ENCODE peak calls at places on chromosomes 11 and 22, in eight cellular contexts. F is adrenal gland, P is ovary, Y is suprapubic skin, Q is HCT116, T is tibial nerve, O is A549, E is HepG2. L is an unnamed sample.

GRCh38 chr11:79237676-79238075 is 203.2 kb downstream of the TENM4 start:
- DNase-seq in F (no peak), P (no peak), Y (no peak), Q (no peak), T (no peak), O (no peak), E (no peak), L (no peak)

GRCh38 chr11:1889941-1890855 is 1.5 kb downstream of the PRR33 start:
- DNase-seq in F (no peak), P (no peak), Y (no peak), Q (no peak), T (no peak), O (no peak), E (no peak), L (no peak)

GRCh38 chr11:65739022-65739421 is 18.4 kb upstream of the RNASEH2C start:
- DNase-seq in F (no peak), P (no peak), Y (no peak), Q (no peak), T (no peak), O (no peak), E (no peak), L (no peak)

GRCh38 chr11:57899378-57899777 is 124.3 kb upstream of the OR9Q1 start:
- DNase-seq in F (no peak), P (no peak), Y (no peak), Q (no peak), T (no peak), O (no peak), E (no peak), L (no peak)

GRCh38 chr11:34977039-34977906 is 60.9 kb downstream of the PDHX start:
- DNase-seq in F (no peak), P (no peak), Y (no peak), Q (peak; percentile 33), T (no peak), O (peak; percentile 19), E (no peak), L (no peak)

GRCh38 chr22:44712156-44712555 is 10.2 kb downstream of the PRR5 start:
- DNase-seq in F (no peak), P (no peak), Y (no peak), Q (no peak), T (no peak), O (no peak), E (no peak), L (no peak)

GRCh38 chr11:125372088-125372487 is 124.0 kb downstream of the FEZ1 start:
- DNase-seq in F (no peak), P (no peak), Y (no peak), Q (no peak), T (no peak), O (no peak), E (no peak), L (no peak)

GRCh38 chr11:106668147-106668546 is 350.1 kb downstream of the GUCY1A2 start:
- DNase-seq in F (no peak), P (no peak), Y (no peak), Q (no peak), T (no peak), O (no peak), E (no peak), L (no peak)

GRCh38 chr11:2116680-2117079 is 22.5 kb downstream of the IGF2 start:
- DNase-seq in F (no peak), P (no peak), Y (no peak), Q (no peak), T (no peak), O (no peak), E (no peak), L (no peak)

GRCh38 chr11:63855975-63856374 is 17.1 kb downstream of the MARK2 start:
- DNase-seq in F (no peak), P (no peak), Y (no peak), Q (no peak), T (no peak), O (no peak), E (peak; percentile 68), L (no peak)

GRCh38 chr11:125627236-125627910 is 2.4 kb downstream of the CHEK1 start:
- DNase-seq in F (no peak), P (no peak), Y (no peak), Q (no peak), T (no peak), O (no peak), E (no peak), L (no peak)

GRCh38 chr22:21816787-21817496 is 50.5 kb downstream of the MAPK1 start:
- DNase-seq in F (no peak), P (no peak), Y (no peak), Q (no peak), T (no peak), O (peak; percentile 48), E (no peak), L (no peak)

GRCh38 chr11:43933608-43934358 is 8.7 kb upstream of the C11orf96 start:
- DNase-seq in F (no peak), P (no peak), Y (peak; percentile 53), Q (no peak), T (no peak), O (no peak), E (no peak), L (no peak)

GRCh38 chr11:64969209-64969608 is 2.7 kb downstream of the MAJIN start:
- DNase-seq in F (no peak), P (no peak), Y (no peak), Q (no peak), T (no peak), O (no peak), E (no peak), L (no peak)

GRCh38 chr11:88644724-88645123 is 307.2 kb upstream of the CTSC start:
- DNase-seq in F (no peak), P (no peak), Y (no peak), Q (no peak), T (no peak), O (no peak), E (no peak), L (no peak)

GRCh38 chr22:39283312-39284141 is 35.9 kb downstream of the RPL3 start:
- DNase-seq in F (peak; percentile 93), P (no peak), Y (peak; percentile 79), Q (no peak), T (no peak), O (no peak), E (peak; percentile 86), L (no peak)

GRCh38 chr11:15490535-15490934 is 375.8 kb downstream of the INSC start:
- DNase-seq in F (no peak), P (no peak), Y (no peak), Q (no peak), T (no peak), O (no peak), E (no peak), L (no peak)

GRCh38 chr11:697028-697491 is 1.4 kb downstream of the TMEM80 start:
- DNase-seq in F (no peak), P (peak; percentile 23), Y (peak; percentile 70), Q (no peak), T (no peak), O (no peak), E (no peak), L (no peak)

GRCh38 chr11:26753738-26754504 is 32.1 kb upstream of the SLC5A12 start:
- DNase-seq in F (peak; percentile 29), P (peak; percentile 54), Y (no peak), Q (peak; percentile 2), T (peak; percentile 33), O (peak; percentile 21), E (peak; percentile 56), L (no peak)

GRCh38 chr11:10322401-10322800 is 17.5 kb downstream of the ADM start:
- DNase-seq in F (no peak), P (no peak), Y (no peak), Q (no peak), T (no peak), O (no peak), E (no peak), L (no peak)
- TF ChIP-seq POLR2A in F (no peak), P (no peak), Y (no peak), Q (no peak), T (no peak), O (no peak), E (no peak), L (no peak)

GRCh38 chr22:36981247-36981775 is 37.9 kb downstream of the TST start:
- DNase-seq in F (no peak), P (no peak), Y (no peak), Q (no peak), T (no peak), O (no peak), E (no peak), L (no peak)

GRCh38 chr22:36979511-36979910 is 39.7 kb downstream of the TST start:
- DNase-seq in F (no peak), P (no peak), Y (no peak), Q (no peak), T (no peak), O (no peak), E (no peak), L (no peak)

GRCh38 chr22:36979016-36979415 is 40.2 kb downstream of the TST start:
- DNase-seq in F (no peak), P (no peak), Y (no peak), Q (no peak), T (no peak), O (no peak), E (no peak), L (no peak)

GRCh38 chr22:36977401-36977861 is 41.8 kb downstream of the TST start:
- DNase-seq in F (peak; percentile 63), P (peak; percentile 50), Y (peak; percentile 76), Q (no peak), T (peak; percentile 21), O (peak; percentile 70), E (peak; percentile 41), L (no peak)

GRCh38 chr22:36977947-36978660 is 41.1 kb downstream of the TST start:
- DNase-seq in F (peak; percentile 89), P (peak; percentile 89), Y (peak; percentile 94), Q (peak; percentile 70), T (peak; percentile 83), O (peak; percentile 82), E (peak; percentile 72), L (no peak)
- H3K27ac ChIP-seq in F (no peak overlapping the region), P (no peak overlapping the region), Y (no peak overlapping the region), Q (no peak overlapping the region), T (no peak overlapping the region), O (peak overlapping the region; percentile 63), E (no peak overlapping the region), L (peak overlapping the region; percentile 10)

GRCh38 chr11:60303661-60304060 is 23.2 kb downstream of the MS4A4A start:
- DNase-seq in F (no peak), P (no peak), Y (no peak), Q (no peak), T (no peak), O (no peak), E (no peak), L (no peak)
- TF ChIP-seq POLR2A in F (no peak), P (no peak), Y (no peak), Q (no peak), T (no peak), O (no peak), E (no peak), L (no peak)

GRCh38 chr11:119728226-119728626 is 774 bp downstream of the NECTIN1 start:
- DNase-seq in F (no peak), P (peak; percentile 37), Y (no peak), Q (no peak), T (no peak), O (peak; percentile 37), E (no peak), L (no peak)

GRCh38 chr11:119729581-119730346 is 764 bp upstream of the NECTIN1 start:
- DNase-seq in F (peak; percentile 77), P (peak; percentile 60), Y (peak; percentile 87), Q (peak; percentile 32), T (no peak), O (peak; percentile 48), E (no peak), L (no peak)

GRCh38 chr11:119730347-119730613 is 1.3 kb upstream of the NECTIN1 start:
- DNase-seq in F (no peak), P (no peak), Y (no peak), Q (no peak), T (no peak), O (no peak), E (no peak), L (no peak)

GRCh38 chr11:119728651-119729580 is at the start of gene NECTIN1:
- DNase-seq in F (peak; percentile 84), P (peak; percentile 93), Y (peak; percentile 91), Q (peak; percentile 60), T (peak; percentile 80), O (peak; percentile 78), E (peak; percentile 76), L (no peak)

GRCh38 chr11:119730789-119731386 is 1.9 kb upstream of the NECTIN1 start:
- DNase-seq in F (no peak), P (no peak), Y (no peak), Q (no peak), T (no peak), O (no peak), E (no peak), L (no peak)
- H3K27ac ChIP-seq in F (no peak overlapping the region), P (no peak overlapping the region), Y (no peak overlapping the region), Q (no peak overlapping the region), T (no peak overlapping the region), O (no peak overlapping the region), E (no peak overlapping the region), L (no peak overlapping the region)

L was measured in vagina.